ENCODE peak calls at places on chromosome 12, in ten cellular contexts. C is GM23338, N is OCI-LY7, O is fibroblast of lung, G is HCT116, I is endothelial cell of umbilical vein, Q is PC-3, W is HepG2, X is astrocyte, L is PC-9. T is an unnamed sample.

GRCh38 chr12:100539209-100539608 is 34.3 kb upstream of the GAS2L3 start:
- DNase-seq in L (peak; percentile 18), Q (peak; percentile 65), I (peak; percentile 30), N (peak; percentile 15), W (no peak), X (peak; percentile 31), C (peak; percentile 78), O (peak; percentile 43), G (no peak), T (peak; percentile 76)

GRCh38 chr12:93154753-93155475 is 222.8 kb upstream of the NUDT4 start:
- DNase-seq in N (no peak), Q (no peak), G (no peak), I (no peak), C (no peak), L (no peak), W (no peak), X (no peak), O (no peak), T (no peak)

GRCh38 chr12:4849024-4849594 is 60.6 kb upstream of the KCNA1 start:
- DNase-seq in L (peak; percentile 17), G (no peak), C (peak; percentile 35), O (peak; percentile 58), Q (peak; percentile 32), I (peak; percentile 32), X (peak; percentile 11), N (peak; percentile 53), W (peak; percentile 30), T (peak; percentile 42)

GRCh38 chr12:101051901-101052550 is 158.0 kb downstream of the SLC5A8 start:
- DNase-seq in N (no peak), I (peak; percentile 82), X (peak; percentile 97), O (peak; percentile 74), G (peak; percentile 88), Q (peak; percentile 81), W (peak; percentile 88), C (no peak), L (no peak), T (no peak)

GRCh38 chr12:76460807-76461206 is 98.8 kb downstream of the OSBPL8 start:
- DNase-seq in W (no peak), N (no peak), O (no peak), C (no peak), Q (no peak), G (no peak), X (no peak), L (no peak), I (no peak), T (no peak)

GRCh38 chr12:31929140-31929526 is 30.1 kb upstream of the RESF1 start:
- DNase-seq in N (no peak), C (no peak), L (no peak), W (no peak), O (no peak), Q (no peak), I (no peak), G (no peak), X (no peak), T (no peak)

GRCh38 chr12:105852958-105853357 is 285.8 kb downstream of the NUAK1 start:
- DNase-seq in W (no peak), G (no peak), O (no peak), L (no peak), I (no peak), Q (no peak), X (no peak), C (no peak), N (no peak), T (no peak)

GRCh38 chr12:47935196-47935595 is 28.2 kb upstream of the TMEM106C start:
- DNase-seq in G (no peak), N (no peak), I (no peak), Q (no peak), O (peak; percentile 87), C (no peak), W (peak; percentile 33), L (no peak), X (peak; percentile 66), T (no peak)

GRCh38 chr12:92158711-92159534 is 13.3 kb upstream of the BTG1 start:
- DNase-seq in L (no peak), O (peak; percentile 9), X (no peak), W (no peak), I (no peak), Q (no peak), C (no peak), G (no peak), N (peak; percentile 62), T (no peak)

GRCh38 chr12:80925237-80925636 is 12.5 kb downstream of the LIN7A start:
- DNase-seq in I (no peak), L (no peak), X (no peak), O (no peak), N (no peak), G (no peak), Q (no peak), W (no peak), C (no peak), T (no peak)

GRCh38 chr12:11693068-11693467 is 43.6 kb downstream of the ETV6 start:
- DNase-seq in L (no peak), G (no peak), O (no peak), Q (no peak), C (no peak), I (no peak), X (no peak), N (no peak), W (no peak), T (no peak)
- H3K79me2 ChIP-seq in L (peaks cover 22% of the 10 kb centered on the region), G (no peaks in the 10 kb centered on the region), O (no peaks in the 10 kb centered on the region), Q (no peaks in the 10 kb centered on the region), C (peaks cover 22% of the 10 kb centered on the region), I (peaks cover 82% of the 10 kb centered on the region), X (peaks cover 94% of the 10 kb centered on the region), N (no peaks in the 10 kb centered on the region), W (no peaks in the 10 kb centered on the region), T (no peaks in the 10 kb centered on the region)

DNA sequence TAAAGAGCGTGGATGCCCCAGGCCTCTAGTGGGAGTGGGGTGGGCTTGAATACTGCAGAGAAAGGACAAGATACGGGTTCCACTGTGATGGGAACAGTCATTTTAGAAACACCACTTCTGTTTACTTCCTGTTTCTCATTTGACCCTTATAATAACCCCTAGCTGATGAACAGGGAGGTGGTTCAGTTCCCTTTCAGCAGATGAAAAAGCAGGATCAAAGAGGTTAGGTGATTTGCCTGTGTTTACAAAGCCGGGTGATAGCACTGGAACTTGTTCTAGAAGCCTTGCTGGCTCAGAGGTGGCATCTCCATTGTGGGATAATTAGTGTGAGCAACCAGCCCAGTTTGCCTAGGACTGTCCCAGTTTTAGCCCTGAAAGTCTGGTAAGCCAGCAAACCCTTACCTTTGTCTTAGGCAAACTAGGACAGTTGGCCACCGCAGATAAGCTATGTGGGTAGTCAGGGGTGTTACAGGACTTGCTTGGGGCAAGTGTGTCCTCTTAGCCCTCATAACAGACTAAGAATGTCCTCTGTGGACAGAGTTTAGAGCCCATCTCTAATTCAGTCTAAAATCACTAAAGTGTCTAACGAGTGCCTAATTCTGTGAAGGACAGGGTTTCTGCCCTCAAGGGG is 7.5 kb upstream of the LRP1-AS start:
- DNase-seq in L (no peak), O (no peak), X (no peak), C (no peak), I (no peak), G (no peak), W (peak; percentile 67), N (no peak), Q (no peak), T (no peak)
- H4K20me1 ChIP-seq in L (no peaks in the 10 kb centered on the region), O (no peaks in the 10 kb centered on the region), X (peaks cover 85% of the 10 kb centered on the region), C (peaks cover 22% of the 10 kb centered on the region), I (no peaks in the 10 kb centered on the region), G (no peaks in the 10 kb centered on the region), W (no peaks in the 10 kb centered on the region), N (no peaks in the 10 kb centered on the region), Q (no peaks in the 10 kb centered on the region), T (peaks cover 21% of the 10 kb centered on the region)

GRCh38 chr12:39431797-39432196 is 11.1 kb downstream of the KIF21A start:
- DNase-seq in G (no peak), L (no peak), Q (no peak), W (no peak), N (no peak), X (no peak), I (no peak), O (no peak), C (no peak), T (no peak)

GRCh38 chr12:39440781-39441180 is 2.1 kb downstream of the KIF21A start:
- DNase-seq in Q (no peak), W (no peak), N (no peak), G (no peak), L (no peak), X (no peak), O (no peak), I (no peak), C (no peak), T (peak; percentile 21)

GRCh38 chr12:39431002-39431796 is 11.7 kb downstream of the KIF21A start:
- DNase-seq in X (no peak), I (no peak), G (no peak), W (no peak), Q (no peak), L (no peak), C (no peak), O (no peak), N (no peak), T (no peak)

GRCh38 chr12:39440101-39440500 is 2.8 kb downstream of the KIF21A start:
- DNase-seq in Q (no peak), G (no peak), I (no peak), O (no peak), L (no peak), C (no peak), W (no peak), X (no peak), N (no peak), T (no peak)

GRCh38 chr12:39435531-39435930 is 7.4 kb downstream of the KIF21A start:
- DNase-seq in I (no peak), N (no peak), W (no peak), G (no peak), L (no peak), X (no peak), C (no peak), O (no peak), Q (no peak), T (no peak)
- H3K79me2 ChIP-seq in I (peaks cover 3% of the 10 kb centered on the region), N (no peaks in the 10 kb centered on the region), W (peaks cover 75% of the 10 kb centered on the region), G (peaks cover 84% of the 10 kb centered on the region), L (peaks cover 36% of the 10 kb centered on the region), X (peaks cover 12% of the 10 kb centered on the region), C (peaks cover 70% of the 10 kb centered on the region), O (no peaks in the 10 kb centered on the region), Q (peaks cover 95% of the 10 kb centered on the region), T (peaks cover 97% of the 10 kb centered on the region)

GRCh38 chr12:122515275-122515674 is 11.5 kb downstream of the RSRC2 start:
- DNase-seq in N (no peak), X (no peak), C (no peak), Q (no peak), W (no peak), O (no peak), G (no peak), L (no peak), I (no peak), T (no peak)

GRCh38 chr12:122517877-122518276 is 8.9 kb downstream of the RSRC2 start:
- DNase-seq in W (no peak), X (peak; percentile 98), I (no peak), C (no peak), O (peak; percentile 96), N (no peak), L (peak; percentile 12), G (no peak), Q (peak; percentile 53), T (no peak)

GRCh38 chr12:122516544-122517361 is 10.0 kb downstream of the RSRC2 start:
- DNase-seq in L (no peak), I (no peak), O (no peak), C (no peak), N (no peak), X (no peak), G (no peak), W (no peak), Q (no peak), T (no peak)

GRCh38 chr12:122518908-122519307 is 7.8 kb downstream of the RSRC2 start:
- DNase-seq in G (no peak), N (no peak), O (no peak), C (no peak), W (no peak), I (no peak), X (no peak), L (no peak), Q (no peak), T (no peak)

GRCh38 chr12:122513660-122514059 is 12.9 kb upstream of the ZCCHC8 start:
- DNase-seq in C (no peak), G (no peak), N (no peak), L (no peak), I (no peak), Q (no peak), W (no peak), X (no peak), O (no peak), T (no peak)
- H4K20me1 ChIP-seq in C (peaks cover 39% of the 10 kb centered on the region), G (peaks cover 20% of the 10 kb centered on the region), N (peaks cover 28% of the 10 kb centered on the region), L (peaks cover 78% of the 10 kb centered on the region), I (peaks cover 9% of the 10 kb centered on the region), Q (peaks cover 39% of the 10 kb centered on the region), W (peaks cover 27% of the 10 kb centered on the region), X (peaks cover 97% of the 10 kb centered on the region), O (no peaks in the 10 kb centered on the region), T (peaks cover 74% of the 10 kb centered on the region)